ENCODE peak calls at places on chromosomes 12 and 14, in five cellular contexts. One of them, this sample, is unnamed.

GRCh38 chr14:20460458-20461229 is 590 bp downstream of the PIP4P1 start:
- DNase-seq in heart left ventricle: no peak
- DNase-seq in suprapubic skin: peak
- DNase-seq in A549: no peak
- DNase-seq in adrenal gland: peak
- DNase-seq in this sample: peak

GRCh38 chr12:12353276-12353675 is 3.2 kb upstream of the MANSC1 start:
- DNase-seq in A549: no peak
- DNase-seq in suprapubic skin: no peak
- DNase-seq in heart left ventricle: no peak
- DNase-seq in adrenal gland: no peak
- DNase-seq in this sample: no peak

GRCh38 chr12:69059465-69060457 is 126.8 kb upstream of the CPM start:
- DNase-seq in A549: peak
- DNase-seq in heart left ventricle: no peak
- DNase-seq in suprapubic skin: no peak
- DNase-seq in adrenal gland: no peak
- DNase-seq in this sample: no peak

GRCh38 chr12:19055589-19055988 is 73.9 kb upstream of the PLEKHA5 start:
- DNase-seq in A549: no peak
- DNase-seq in adrenal gland: no peak
- DNase-seq in suprapubic skin: no peak
- DNase-seq in heart left ventricle: no peak
- DNase-seq in this sample: no peak

GRCh38 chr14:104154246-104154645 is 15.9 kb downstream of the KIF26A start:
- DNase-seq in adrenal gland: no peak
- DNase-seq in suprapubic skin: no peak
- DNase-seq in A549: no peak
- DNase-seq in heart left ventricle: no peak
- DNase-seq in this sample: no peak

GRCh38 chr14:105927661-105928060 is 401.3 kb downstream of the TMEM121 start:
- DNase-seq in suprapubic skin: peak
- DNase-seq in heart left ventricle: no peak
- DNase-seq in A549: no peak
- DNase-seq in adrenal gland: no peak
- DNase-seq in this sample: no peak

GRCh38 chr14:50082784-50083466 is 33.4 kb downstream of the VCPKMT start:
- DNase-seq in A549: no peak
- DNase-seq in suprapubic skin: no peak
- DNase-seq in adrenal gland: no peak
- DNase-seq in heart left ventricle: no peak
- DNase-seq in this sample: no peak

GRCh38 chr14:55416866-55417265 is 5.2 kb upstream of the ATG14 start:
- DNase-seq in suprapubic skin: no peak
- DNase-seq in heart left ventricle: no peak
- DNase-seq in A549: peak
- DNase-seq in adrenal gland: no peak
- DNase-seq in this sample: no peak

GRCh38 chr14:104206281-104206904 is 68.0 kb downstream of the KIF26A start:
- DNase-seq in adrenal gland: peak
- DNase-seq in A549: no peak
- DNase-seq in suprapubic skin: no peak
- DNase-seq in heart left ventricle: no peak
- DNase-seq in this sample: no peak

GRCh38 chr12:108649668-108650067 is 16.0 kb upstream of the SELPLG start:
- DNase-seq in suprapubic skin: no peak
- DNase-seq in A549: peak
- DNase-seq in heart left ventricle: no peak
- DNase-seq in adrenal gland: no peak
- DNase-seq in this sample: peak

GRCh38 chr12:50066402-50066801 is 9.0 kb downstream of the ASIC1 start:
- DNase-seq in heart left ventricle: no peak
- DNase-seq in adrenal gland: no peak
- DNase-seq in A549: peak
- DNase-seq in suprapubic skin: no peak
- DNase-seq in this sample: no peak

GRCh38 chr12:51924551-51925399 is 17.5 kb downstream of the ACVRL1 start:
- DNase-seq in adrenal gland: no peak
- DNase-seq in A549: no peak
- DNase-seq in suprapubic skin: peak
- DNase-seq in heart left ventricle: no peak
- DNase-seq in this sample: peak

GRCh38 chr14:87996276-87996592 is 3.3 kb upstream of the GALC start:
- DNase-seq in suprapubic skin: no peak
- DNase-seq in adrenal gland: no peak
- DNase-seq in heart left ventricle: no peak
- DNase-seq in A549: no peak
- DNase-seq in this sample: no peak

GRCh38 chr14:87992720-87993484 is at the start of gene GALC:
- DNase-seq in suprapubic skin: peak
- DNase-seq in A549: peak
- DNase-seq in adrenal gland: peak
- DNase-seq in heart left ventricle: peak
- DNase-seq in this sample: peak

GRCh38 chr14:87993485-87993809 is 465 bp upstream of the GALC start:
- DNase-seq in suprapubic skin: no peak
- DNase-seq in A549: no peak
- DNase-seq in heart left ventricle: no peak
- DNase-seq in adrenal gland: no peak
- DNase-seq in this sample: no peak

GRCh38 chr14:87995500-87996275 is 2.7 kb upstream of the GALC start:
- DNase-seq in A549: no peak
- DNase-seq in adrenal gland: no peak
- DNase-seq in heart left ventricle: no peak
- DNase-seq in suprapubic skin: no peak
- DNase-seq in this sample: no peak

DNA sequence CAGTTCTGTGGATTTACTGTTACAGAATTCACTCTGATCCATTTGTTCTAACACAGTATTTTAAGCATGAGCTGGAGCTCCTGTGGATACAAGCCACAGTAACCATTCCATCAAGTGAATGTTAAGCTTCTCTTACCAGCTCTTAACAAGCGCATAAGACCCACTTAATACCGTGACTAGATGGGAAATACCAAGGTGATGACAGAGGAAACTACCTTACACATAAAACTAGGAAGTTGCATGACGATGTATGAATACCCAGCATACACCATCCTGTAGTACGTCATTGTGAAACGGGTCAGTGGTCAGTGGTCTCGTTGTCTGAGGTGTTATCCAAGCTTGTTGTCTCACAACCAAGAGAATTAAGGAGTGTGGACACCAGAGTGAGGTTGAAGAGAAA is 2.0 kb upstream of the GALC start:
- DNase-seq in heart left ventricle: no peak
- DNase-seq in A549: no peak
- DNase-seq in adrenal gland: no peak
- DNase-seq in suprapubic skin: no peak
- DNase-seq in this sample: no peak
- H3K4me3 ChIP-seq in heart left ventricle: no peak
- H3K4me3 ChIP-seq in A549: no peak
- H3K4me3 ChIP-seq in adrenal gland: no peak
- H3K4me3 ChIP-seq in suprapubic skin: no peak
- H3K4me3 ChIP-seq in this sample: no peak

GRCh38 chr12:92928962-92929915 is at the start of gene EEA1:
- DNase-seq in suprapubic skin: peak
- DNase-seq in A549: peak
- DNase-seq in adrenal gland: peak
- DNase-seq in heart left ventricle: peak
- DNase-seq in this sample: peak
- TF ChIP-seq POLR2A in suprapubic skin: peak
- TF ChIP-seq POLR2A in A549: peak
- TF ChIP-seq POLR2A in adrenal gland: peak
- TF ChIP-seq POLR2A in heart left ventricle: peak
- TF ChIP-seq POLR2A in this sample: peak

GRCh38 chr14:76641541-76641940 is 119.7 kb upstream of the VASH1 start:
- DNase-seq in A549: no peak
- DNase-seq in adrenal gland: no peak
- DNase-seq in heart left ventricle: no peak
- DNase-seq in suprapubic skin: no peak
- DNase-seq in this sample: peak

GRCh38 chr14:76640923-76641395 is 120.3 kb upstream of the VASH1 start:
- DNase-seq in heart left ventricle: no peak
- DNase-seq in suprapubic skin: no peak
- DNase-seq in adrenal gland: no peak
- DNase-seq in A549: no peak
- DNase-seq in this sample: no peak

GRCh38 chr14:76647699-76648298 is 113.5 kb upstream of the VASH1 start:
- DNase-seq in adrenal gland: peak
- DNase-seq in heart left ventricle: peak
- DNase-seq in suprapubic skin: no peak
- DNase-seq in A549: peak
- DNase-seq in this sample: peak

GRCh38 chr14:76639606-76640272 is 121.5 kb upstream of the VASH1 start:
- DNase-seq in adrenal gland: no peak
- DNase-seq in A549: no peak
- DNase-seq in heart left ventricle: no peak
- DNase-seq in suprapubic skin: no peak
- DNase-seq in this sample: peak

DNA sequence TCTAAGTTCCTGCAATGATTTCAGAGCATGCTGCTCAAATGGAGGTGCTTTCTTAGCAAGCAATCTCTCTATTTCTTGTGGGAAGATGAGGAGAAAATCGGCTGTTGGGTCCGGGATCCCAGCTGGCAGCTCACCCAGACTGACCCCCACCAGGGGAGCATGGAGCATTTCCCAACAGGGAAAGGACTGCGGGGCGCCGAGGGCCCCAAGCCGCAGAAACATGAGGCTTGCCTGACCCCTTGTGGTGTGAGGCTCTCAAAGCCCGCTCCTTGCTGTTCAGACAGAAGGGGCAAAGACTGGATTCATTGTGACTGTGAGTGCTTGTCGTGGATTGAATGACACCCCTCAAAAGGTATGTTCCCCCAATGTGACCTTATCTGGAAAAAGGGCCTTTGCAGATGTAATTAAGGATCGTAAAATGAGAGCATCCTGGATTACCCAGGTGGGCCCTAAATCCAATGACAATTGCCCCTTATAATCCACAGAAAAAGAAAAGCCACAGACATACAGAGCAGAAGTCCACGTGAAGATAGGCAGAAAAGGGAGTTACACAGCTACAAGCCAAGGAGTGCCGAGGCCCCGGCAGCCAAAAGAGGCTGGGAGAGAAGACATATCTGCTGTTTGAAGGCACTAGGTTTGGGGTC is 116.3 kb upstream of the VASH1 start:
- DNase-seq in suprapubic skin: no peak
- DNase-seq in A549: peak
- DNase-seq in adrenal gland: no peak
- DNase-seq in heart left ventricle: no peak
- DNase-seq in this sample: no peak
- TF ChIP-seq CTCF in suprapubic skin: no peak
- TF ChIP-seq CTCF in A549: peak
- TF ChIP-seq CTCF in adrenal gland: peak
- TF ChIP-seq CTCF in heart left ventricle: peak
- TF ChIP-seq CTCF in this sample: no peak

GRCh38 chr12:26121841-26122680 is 2.8 kb downstream of the BHLHE41 start:
- DNase-seq in suprapubic skin: no peak
- DNase-seq in adrenal gland: peak
- DNase-seq in A549: no peak
- DNase-seq in heart left ventricle: peak
- DNase-seq in this sample: no peak

GRCh38 chr12:26122681-26123481 is 2.0 kb downstream of the BHLHE41 start:
- DNase-seq in heart left ventricle: peak
- DNase-seq in suprapubic skin: peak
- DNase-seq in A549: peak
- DNase-seq in adrenal gland: peak
- DNase-seq in this sample: peak

GRCh38 chr12:26124491-26125450 is at the start of gene BHLHE41:
- DNase-seq in suprapubic skin: peak
- DNase-seq in heart left ventricle: peak
- DNase-seq in adrenal gland: peak
- DNase-seq in A549: no peak
- DNase-seq in this sample: peak

GRCh38 chr12:26125451-26126339 is 858 bp upstream of the BHLHE41 start:
- DNase-seq in adrenal gland: peak
- DNase-seq in suprapubic skin: peak
- DNase-seq in A549: peak
- DNase-seq in heart left ventricle: peak
- DNase-seq in this sample: peak

DNA sequence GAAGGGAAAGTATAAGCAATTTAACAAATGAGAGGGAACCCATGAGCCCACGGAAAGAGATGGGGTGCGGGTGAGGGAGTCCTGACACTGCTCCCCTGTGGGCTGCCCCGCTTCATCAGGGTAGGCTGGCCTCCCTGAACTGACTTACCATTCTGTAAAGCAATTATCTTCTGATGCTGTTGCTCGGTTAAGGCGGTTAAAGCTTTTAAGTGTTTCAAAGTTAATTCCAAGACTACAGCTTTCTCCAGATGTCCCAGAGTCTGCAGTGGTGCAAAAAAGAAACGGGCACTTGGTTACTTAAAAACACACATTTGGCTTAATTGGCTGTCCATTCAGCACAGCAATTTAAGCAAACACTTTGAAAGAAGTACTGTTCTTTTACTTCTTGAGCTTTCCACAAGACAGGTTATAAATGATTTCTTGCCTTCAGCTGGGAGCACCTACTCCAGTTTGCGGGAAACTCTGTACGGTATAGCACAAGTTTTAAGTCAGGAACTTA is 1.3 kb downstream of the BHLHE41 start:
- DNase-seq in adrenal gland: no peak
- DNase-seq in suprapubic skin: no peak
- DNase-seq in heart left ventricle: no peak
- DNase-seq in A549: no peak
- DNase-seq in this sample: no peak
- H3K4me3 ChIP-seq in adrenal gland: peak
- H3K4me3 ChIP-seq in suprapubic skin: peak
- H3K4me3 ChIP-seq in heart left ventricle: peak
- H3K4me3 ChIP-seq in A549: peak
- H3K4me3 ChIP-seq in this sample: no peak

DNA sequence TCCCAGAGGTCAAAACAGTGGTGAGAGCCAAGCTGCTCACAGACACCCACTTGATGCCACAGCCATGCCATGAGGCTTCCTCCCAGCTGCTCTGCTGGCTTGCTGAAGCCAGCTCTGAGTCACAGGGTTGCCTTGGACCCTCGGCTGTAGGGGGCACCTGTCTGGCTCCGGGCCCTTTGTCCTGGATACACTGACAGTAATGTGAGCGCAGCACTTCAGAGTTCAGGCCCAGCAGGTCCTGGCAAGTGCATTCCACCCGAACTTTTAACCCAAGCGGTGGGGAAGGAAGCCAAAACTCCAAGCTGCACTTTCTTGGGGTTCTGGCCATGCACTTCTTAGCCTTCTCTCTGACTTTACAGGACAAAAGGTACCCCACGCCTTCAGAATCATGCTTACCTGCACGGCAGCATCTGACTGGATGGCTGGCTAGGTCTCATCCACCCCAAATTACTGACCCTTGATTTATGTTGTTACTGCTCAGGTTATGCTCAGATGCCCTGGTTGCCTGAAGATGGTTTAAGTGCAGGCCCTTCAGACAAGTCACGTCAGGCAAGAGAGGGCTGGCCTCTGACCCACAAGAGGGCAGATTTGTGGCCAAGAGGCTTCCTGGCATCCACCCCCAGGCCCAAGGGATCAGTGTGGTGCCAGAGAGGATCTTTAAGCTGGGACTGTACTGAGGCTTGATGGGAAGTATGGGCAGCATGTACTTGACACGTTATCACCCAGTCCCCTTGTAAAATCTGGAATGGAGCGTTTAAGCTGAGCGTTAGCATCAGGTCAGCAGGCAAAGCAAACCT is 24.8 kb downstream of the SLC25A29 start:
- DNase-seq in heart left ventricle: no peak
- DNase-seq in suprapubic skin: no peak
- DNase-seq in A549: no peak
- DNase-seq in adrenal gland: no peak
- DNase-seq in this sample: peak
- TF ChIP-seq POLR2A in heart left ventricle: no peak
- TF ChIP-seq POLR2A in suprapubic skin: no peak
- TF ChIP-seq POLR2A in A549: no peak
- TF ChIP-seq POLR2A in adrenal gland: no peak
- TF ChIP-seq POLR2A in this sample: no peak